ENCODE peak calls at places on chromosome 5, in six cellular contexts. F is AG10803, E is astrocyte of the cerebellum, H is cardiac fibroblast, S is gastrocnemius medialis, A is brain microvascular endothelial cell. J is an unnamed sample.

GRCh38 chr5:161085081-161085480 is 233.1 kb upstream of the ATP10B start:
- DNase-seq in F (no peak), E (no peak), H (no peak), S (no peak), A (no peak), J (no peak)

GRCh38 chr5:80083115-80083890 is 48.2 kb downstream of the THBS4 start:
- DNase-seq in F (peak; percentile 85), E (peak; percentile 38), H (peak; percentile 82), S (no peak), A (peak; percentile 31), J (peak; percentile 77)

GRCh38 chr5:106956187-106956586 is 714.5 kb downstream of the EFNA5 start:
- DNase-seq in F (no peak), E (no peak), H (no peak), S (no peak), A (no peak), J (no peak)

GRCh38 chr5:92017786-92018185 is 634.7 kb upstream of the ARRDC3 start:
- DNase-seq in F (peak; percentile 48), E (peak; percentile 88), H (peak; percentile 0), S (no peak), A (peak; percentile 22), J (peak; percentile 64)

GRCh38 chr5:83418659-83419321 is 52.8 kb upstream of the VCAN start:
- DNase-seq in F (no peak), E (no peak), H (no peak), S (no peak), A (no peak), J (no peak)

GRCh38 chr5:91318727-91319126 is 64.4 kb downstream of the ARRDC3 start:
- DNase-seq in F (no peak), E (no peak), H (no peak), S (no peak), A (no peak), J (no peak)

GRCh38 chr5:149162401-149163084 is 21.2 kb downstream of the ABLIM3 start:
- DNase-seq in F (no peak), E (no peak), H (no peak), S (no peak), A (peak; percentile 51), J (peak; percentile 43)

GRCh38 chr5:6193315-6193714 is 185.0 kb downstream of the MED10 start:
- DNase-seq in F (no peak), E (no peak), H (no peak), S (no peak), A (no peak), J (no peak)

GRCh38 chr5:118548761-118549160 is 439.6 kb downstream of the DTWD2 start:
- DNase-seq in F (peak; percentile 93), E (peak; percentile 57), H (peak; percentile 61), S (no peak), A (peak; percentile 61), J (peak; percentile 93)

GRCh38 chr5:68382640-68383039 is 167.1 kb downstream of the PIK3R1 start:
- DNase-seq in F (no peak), E (no peak), H (peak; percentile 20), S (no peak), A (no peak), J (peak; percentile 59)

GRCh38 chr5:14397717-14398116 is 183.9 kb upstream of the OTULINL start:
- DNase-seq in F (peak; percentile 89), E (peak; percentile 89), H (peak; percentile 88), S (no peak), A (peak; percentile 49), J (peak; percentile 78)

GRCh38 chr5:133401731-133402347 is 210.5 kb downstream of the FSTL4 start:
- DNase-seq in F (no peak), E (no peak), H (no peak), S (no peak), A (no peak), J (no peak)

GRCh38 chr5:76544268-76544926 is 78.8 kb downstream of the F2RL2 start:
- DNase-seq in F (no peak), E (peak; percentile 28), H (peak; percentile 10), S (no peak), A (peak; percentile 39), J (no peak)

GRCh38 chr5:32143991-32144636 is 30.0 kb downstream of the GOLPH3 start:
- DNase-seq in F (no peak), E (no peak), H (no peak), S (no peak), A (no peak), J (no peak)

GRCh38 chr5:124923131-124923530 is 176.7 kb upstream of the ZNF608 start:
- DNase-seq in F (peak; percentile 20), E (no peak), H (peak; percentile 43), S (peak; percentile 23), A (no peak), J (peak; percentile 55)

GRCh38 chr5:90983748-90984147 is 399.4 kb downstream of the ARRDC3 start:
- DNase-seq in F (no peak), E (no peak), H (peak; percentile 7), S (no peak), A (no peak), J (no peak)

GRCh38 chr5:36414869-36415282 is 113.2 kb upstream of the RANBP3L start:
- DNase-seq in F (peak; percentile 73), E (peak; percentile 61), H (peak; percentile 75), S (no peak), A (no peak), J (no peak)

GRCh38 chr5:36416605-36417004 is 114.9 kb upstream of the RANBP3L start:
- DNase-seq in F (no peak), E (no peak), H (no peak), S (no peak), A (no peak), J (no peak)

GRCh38 chr5:36417221-36417620 is 115.5 kb upstream of the RANBP3L start:
- DNase-seq in F (no peak), E (no peak), H (no peak), S (no peak), A (no peak), J (no peak)

GRCh38 chr5:36418172-36418979 is 116.7 kb upstream of the RANBP3L start:
- DNase-seq in F (peak; percentile 14), E (no peak), H (no peak), S (no peak), A (no peak), J (peak; percentile 32)

GRCh38 chr5:36417668-36418067 is 116.0 kb upstream of the RANBP3L start:
- DNase-seq in F (no peak), E (no peak), H (no peak), S (no peak), A (no peak), J (no peak)
- H3K4me3 ChIP-seq in F (no peak overlapping the region), E (no peak overlapping the region), H (no peak overlapping the region), S (no peak overlapping the region), A (no peak overlapping the region), J (no peak overlapping the region)

GRCh38 chr5:59007460-59008063 is 424.7 kb downstream of the RAB3C start:
- DNase-seq in F (peak; percentile 41), E (peak; percentile 18), H (peak; percentile 63), S (no peak), A (no peak), J (peak; percentile 34)
- TF ChIP-seq CTCF in F (peak; percentile 61), E (no peak), H (peak; percentile 35), S (no peak), A (peak; percentile 18), J (peak; percentile 20)

GRCh38 chr5:34562791-34563190 is 93.3 kb upstream of the RAI14 start:
- DNase-seq in F (no peak), E (no peak), H (no peak), S (no peak), A (no peak), J (no peak)

GRCh38 chr5:34563269-34563668 is 92.9 kb upstream of the RAI14 start:
- DNase-seq in F (no peak), E (no peak), H (no peak), S (no peak), A (no peak), J (no peak)

GRCh38 chr5:34564706-34565235 is 91.4 kb upstream of the RAI14 start:
- DNase-seq in F (no peak), E (no peak), H (peak; percentile 47), S (no peak), A (peak; percentile 52), J (no peak)

DNA sequence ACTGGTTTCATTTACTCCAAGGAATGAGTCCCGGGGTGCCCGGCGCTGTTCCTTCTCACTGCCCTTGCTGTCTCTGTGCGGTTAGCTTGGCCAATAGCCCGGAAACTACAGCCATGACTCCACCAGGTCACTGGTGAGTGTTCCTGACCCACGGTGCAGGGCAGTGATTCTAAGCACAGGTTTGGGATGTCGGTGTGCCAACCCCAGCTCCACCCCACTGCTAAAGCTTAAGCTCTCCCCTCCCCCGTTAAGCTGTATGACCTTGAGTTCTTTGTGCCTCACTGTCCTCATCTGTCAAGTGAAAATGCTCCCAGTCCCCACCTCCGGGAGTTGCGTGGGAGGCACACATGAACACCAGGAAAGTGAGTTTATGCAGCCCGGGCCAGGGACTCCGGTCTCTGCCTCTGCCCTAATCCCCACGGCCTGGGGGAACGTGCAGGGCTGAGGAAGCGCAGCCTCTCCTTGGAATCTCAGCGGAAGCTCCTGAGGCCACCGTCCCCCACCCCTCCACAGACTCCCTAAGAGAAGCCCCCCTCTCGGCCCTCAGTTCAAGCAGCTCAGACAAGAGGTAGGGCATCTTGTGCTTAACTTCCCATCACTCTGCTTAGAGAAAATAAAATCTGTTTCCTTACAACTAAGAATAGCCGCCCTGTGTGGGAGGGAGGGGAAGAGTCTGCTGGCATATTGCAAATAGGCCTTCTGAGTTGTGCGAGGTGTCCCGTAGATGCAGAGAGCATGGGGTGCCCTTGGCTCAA is 92.0 kb upstream of the RAI14 start:
- DNase-seq in F (peak; percentile 27), E (no peak), H (peak; percentile 80), S (no peak), A (peak; percentile 83), J (peak; percentile 71)
- H3K4me3 ChIP-seq in F (no peak overlapping the region), E (no peak overlapping the region), H (peak overlapping the region; percentile 11), S (no peak overlapping the region), A (peak overlapping the region; percentile 5), J (no peak overlapping the region)

GRCh38 chr5:141186897-141187512 is at the start of gene PCDHB9:
- DNase-seq in F (peak; percentile 25), E (no peak), H (peak; percentile 8), S (no peak), A (no peak), J (no peak)
- TF ChIP-seq CTCF in F (peak; percentile 56), E (peak; percentile 14), H (peak; percentile 33), S (no peak), A (peak; percentile 44), J (peak; percentile 36)

GRCh38 chr5:177025139-177025538 is 2.6 kb downstream of the ZNF346 start:
- DNase-seq in F (peak; percentile 66), E (no peak), H (peak; percentile 67), S (no peak), A (no peak), J (peak; percentile 19)

GRCh38 chr5:177027665-177028064 is 5.2 kb downstream of the ZNF346 start:
- DNase-seq in F (no peak), E (no peak), H (no peak), S (no peak), A (no peak), J (no peak)

GRCh38 chr5:177023247-177023703 is 779 bp downstream of the ZNF346 start:
- DNase-seq in F (no peak), E (no peak), H (no peak), S (no peak), A (no peak), J (no peak)

GRCh38 chr5:177022386-177023246 is at the start of gene ZNF346:
- DNase-seq in F (peak; percentile 89), E (peak; percentile 79), H (peak; percentile 94), S (peak; percentile 85), A (peak; percentile 85), J (peak; percentile 96)

GRCh38 chr5:177024559-177024958 is 2.1 kb downstream of the ZNF346 start:
- DNase-seq in F (no peak), E (no peak), H (no peak), S (no peak), A (no peak), J (no peak)
- H3K4me3 ChIP-seq in F (no peak overlapping the region), E (no peak overlapping the region), H (no peak overlapping the region), S (no peak overlapping the region), A (no peak overlapping the region), J (no peak overlapping the region)

GRCh38 chr5:169265888-169266287 is 35.1 kb downstream of the SLIT3 start:
- DNase-seq in F (no peak), E (no peak), H (no peak), S (no peak), A (no peak), J (no peak)
- TF ChIP-seq CTCF in F (peak; percentile 41), E (peak; percentile 33), H (no peak), S (no peak), A (peak; percentile 37), J (no peak)